ENCODE peak calls at places on chromosomes 7 and 10, in seven cellular contexts. F is stomach, J is HFFc6, P is MCF 10A, L is A549, M is uterus, X is heart right ventricle. O is an unnamed sample.

GRCh38 chr10:133144771-133145170 is 15.2 kb upstream of the KNDC1 start:
- DNase-seq in L (no peak), P (no peak), J (no peak), M (no peak), X (no peak), F (no peak), O (no peak)

GRCh38 chr10:48634198-48634983 is 29.5 kb upstream of the ARHGAP22 start:
- DNase-seq in F (no peak), M (no peak), J (no peak), L (no peak), P (peak), X (peak), O (no peak)

GRCh38 chr7:140230517-140230861 is 53.7 kb upstream of the KDM7A start:
- DNase-seq in J (no peak), M (no peak), F (peak), P (no peak), X (peak), L (no peak), O (peak)

GRCh38 chr7:29926216-29926615 is 63.4 kb downstream of the SCRN1 start:
- DNase-seq in F (no peak), P (no peak), L (no peak), X (no peak), J (no peak), M (no peak), O (no peak)

GRCh38 chr10:124012583-124012982 is 80.8 kb downstream of the CHST15 start:
- DNase-seq in L (no peak), F (no peak), J (no peak), M (no peak), P (no peak), X (no peak), O (no peak)

GRCh38 chr7:97346349-97346748 is 228.9 kb downstream of the SDHAF3 start:
- DNase-seq in X (no peak), P (no peak), J (no peak), M (no peak), L (no peak), F (no peak), O (no peak)

GRCh38 chr10:8051109-8051781 is 3.2 kb upstream of the GATA3 start:
- DNase-seq in F (no peak), L (no peak), M (no peak), X (no peak), P (no peak), J (no peak), O (no peak)

GRCh38 chr10:69124558-69125121 is 662 bp downstream of the VPS26A start:
- DNase-seq in M (peak), J (peak), L (peak), F (peak), X (peak), P (peak), O (peak)

GRCh38 chr7:27108390-27109127 is 6.1 kb upstream of the HOXA2 start:
- DNase-seq in J (no peak), F (no peak), X (no peak), M (no peak), P (peak), L (no peak), O (no peak)

GRCh38 chr7:116672596-116673503 is 854 bp downstream of the MET start:
- DNase-seq in L (peak), P (peak), M (no peak), X (no peak), F (peak), J (peak), O (no peak)

GRCh38 chr10:34514290-34514689 is 300.8 kb downstream of the PARD3 start:
- DNase-seq in L (no peak), J (no peak), M (no peak), X (no peak), F (no peak), P (no peak), O (no peak)

GRCh38 chr10:128295003-128295402 is 168.8 kb upstream of the MKI67 start:
- DNase-seq in M (no peak), P (no peak), F (no peak), X (no peak), L (no peak), J (no peak), O (no peak)

GRCh38 chr7:92631067-92631829 is 41.1 kb upstream of the FAM133B start:
- DNase-seq in P (no peak), J (no peak), L (no peak), X (no peak), F (no peak), M (no peak), O (no peak)

GRCh38 chr7:138151731-138152577 is 75.7 kb downstream of the AKR1D1 start:
- DNase-seq in J (no peak), F (no peak), X (no peak), L (no peak), M (no peak), P (no peak), O (no peak)

GRCh38 chr7:154484943-154485342 is 432.7 kb downstream of the DPP6 start:
- DNase-seq in P (no peak), J (no peak), X (no peak), L (no peak), M (no peak), F (no peak), O (no peak)

GRCh38 chr7:155862516-155863257 is 50.4 kb upstream of the SHH start:
- DNase-seq in P (no peak), F (peak), L (peak), M (no peak), J (no peak), X (no peak), O (no peak)
- TF ChIP-seq CTCF in P (peak), F (no peak), L (peak), M (no peak), J (peak), X (no peak), O (no peak)

DNA sequence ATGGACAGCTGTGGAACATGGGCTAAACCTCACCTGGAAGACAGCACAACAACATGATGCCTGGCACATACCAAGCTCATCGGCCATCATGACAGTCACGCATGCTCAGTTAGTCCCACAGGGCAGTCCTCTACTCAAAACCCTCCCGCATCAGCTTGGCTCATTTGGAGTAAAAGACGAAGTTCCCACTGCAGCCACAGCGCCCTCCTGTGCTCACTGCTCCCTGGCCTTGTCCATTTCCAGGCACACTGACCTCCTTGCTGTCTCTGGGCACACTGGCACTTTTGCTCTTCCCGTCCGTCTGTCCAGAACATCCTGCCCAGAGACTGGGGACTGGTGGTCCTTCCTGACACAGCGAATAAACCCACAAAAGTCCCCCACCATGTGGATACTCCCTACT is 66.2 kb downstream of the LARP4B start:
- DNase-seq in L (no peak), J (no peak), F (no peak), X (no peak), M (no peak), P (no peak), O (no peak)
- TF ChIP-seq CTCF in L (no peak), J (peak), F (no peak), X (no peak), M (no peak), P (no peak), O (peak)

DNA sequence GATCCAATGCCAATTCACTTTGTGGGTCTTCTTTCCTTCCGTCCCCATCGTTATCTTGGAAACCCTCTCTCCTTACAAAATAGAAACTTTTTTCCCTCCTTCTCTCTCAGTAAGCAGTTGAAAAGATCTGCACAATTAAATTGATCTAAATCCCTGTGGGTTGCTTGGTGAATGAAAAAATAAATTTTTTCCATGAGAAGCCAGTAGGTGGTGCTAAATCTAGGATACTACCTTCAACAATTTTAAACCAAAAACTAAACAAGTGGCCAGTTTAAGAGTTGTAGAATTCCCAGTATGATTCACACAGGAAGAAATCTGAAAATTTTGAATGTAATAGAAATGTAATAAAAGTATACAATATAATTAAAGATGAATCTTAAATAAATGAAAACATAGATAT is 990.3 kb upstream of the ZNF722 start:
- DNase-seq in P (no peak), X (no peak), M (no peak), F (no peak), L (no peak), J (no peak), O (no peak)
- TF ChIP-seq CTCF in P (no peak), X (no peak), M (no peak), F (no peak), L (no peak), J (peak), O (no peak)

GRCh38 chr10:62252051-62252450 is 16.6 kb downstream of the RTKN2 start:
- DNase-seq in L (no peak), M (no peak), X (no peak), F (no peak), P (no peak), J (no peak), O (no peak)

GRCh38 chr10:62249974-62250373 is 18.7 kb downstream of the RTKN2 start:
- DNase-seq in F (no peak), L (no peak), X (no peak), P (no peak), J (no peak), M (no peak), O (no peak)

GRCh38 chr10:62250594-62251198 is 17.9 kb downstream of the RTKN2 start:
- DNase-seq in F (no peak), J (peak), X (no peak), P (peak), M (no peak), L (peak), O (no peak)

GRCh38 chr10:62244785-62245595 is 23.7 kb downstream of the RTKN2 start:
- DNase-seq in F (no peak), L (peak), J (peak), X (no peak), P (peak), M (no peak), O (peak)

DNA sequence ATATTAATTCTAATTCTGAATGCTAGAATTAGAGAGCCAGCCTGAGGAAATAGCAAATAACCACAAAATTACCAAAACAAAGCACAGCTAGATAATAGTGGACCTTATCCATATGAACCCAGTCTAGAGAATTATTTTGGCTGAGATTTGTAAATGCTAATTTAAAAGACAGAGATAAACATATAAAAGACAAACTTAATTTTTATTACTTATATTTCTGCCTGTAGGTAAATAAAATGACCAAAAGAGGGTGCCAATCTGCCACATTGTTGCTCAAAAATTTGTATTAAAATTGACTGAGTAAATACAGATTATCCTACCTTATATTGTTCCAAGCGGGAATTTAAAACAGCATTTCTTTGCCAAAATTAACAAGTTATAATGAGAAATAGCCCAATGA is 20.2 kb downstream of the RTKN2 start:
- DNase-seq in L (no peak), F (no peak), M (no peak), P (no peak), X (no peak), J (no peak), O (no peak)
- TF ChIP-seq CTCF in L (peak), F (no peak), M (no peak), P (peak), X (no peak), J (peak), O (no peak)

GRCh38 chr7:48028937-48029336 is at the start of gene SUN3:
- DNase-seq in F (no peak), X (no peak), P (no peak), L (no peak), J (no peak), M (no peak), O (no peak)
- TF ChIP-seq CTCF in F (no peak), X (no peak), P (no peak), L (no peak), J (no peak), M (no peak), O (no peak)

O was measured in GM10248.